ENCODE peak calls at places on chromosome 5, in nine cellular contexts. Y, D, O, B, S, A, H, G and F are unnamed samples.

GRCh38 chr5:149056611-149057165 is 6.2 kb downstream of the SH3TC2 start:
- DNase-seq in A (no peak), B (no peak), D (no peak), H (no peak), O (no peak), G (no peak), S (no peak), Y (no peak), F (no peak)

GRCh38 chr5:2266668-2267240 is 384.0 kb upstream of the IRX4 start:
- DNase-seq in H (no peak), O (no peak), Y (no peak), D (no peak), G (no peak), S (no peak), B (no peak), A (no peak), F (no peak)

GRCh38 chr5:103624035-103624461 is 61.5 kb upstream of the NUDT12 start:
- DNase-seq in A (no peak), O (no peak), D (peak), Y (peak), S (no peak), B (no peak), G (no peak), H (no peak), F (peak)

GRCh38 chr5:150534811-150535210 is 26.9 kb downstream of the NDST1 start:
- DNase-seq in B (no peak), O (no peak), D (no peak), S (no peak), H (no peak), A (no peak), G (no peak), Y (no peak), F (no peak)

GRCh38 chr5:96024683-96025475 is 63.2 kb upstream of the ELL2 start:
- DNase-seq in G (no peak), B (no peak), S (no peak), Y (no peak), D (no peak), O (no peak), H (no peak), A (no peak), F (no peak)

GRCh38 chr5:139207302-139208000 is 9.3 kb upstream of the SIL1 start:
- DNase-seq in S (no peak), G (peak), A (no peak), Y (no peak), H (no peak), O (no peak), D (no peak), B (no peak), F (no peak)

GRCh38 chr5:128498844-128499455 is 39.1 kb downstream of the FBN2 start:
- DNase-seq in A (no peak), O (no peak), S (peak), B (no peak), H (no peak), Y (peak), D (peak), G (no peak), F (peak)

GRCh38 chr5:105554613-105555169 is 1992.1 kb upstream of the NUDT12 start:
- DNase-seq in H (no peak), D (no peak), A (no peak), G (no peak), S (no peak), O (no peak), Y (no peak), B (no peak), F (no peak)

GRCh38 chr5:178215263-178216002 is 11.1 kb downstream of the HNRNPAB start:
- DNase-seq in G (peak), B (no peak), D (no peak), H (no peak), Y (no peak), A (no peak), O (no peak), S (no peak), F (no peak)

GRCh38 chr5:14749579-14750091 is 85.1 kb downstream of the OTULIN start:
- DNase-seq in S (no peak), G (no peak), A (no peak), Y (no peak), D (no peak), B (no peak), H (no peak), O (no peak), F (peak)

GRCh38 chr5:132771559-132771998 is 5.5 kb downstream of the SEPTIN8 start:
- DNase-seq in B (no peak), G (no peak), S (no peak), O (no peak), A (no peak), D (no peak), H (no peak), Y (peak), F (no peak)

GRCh38 chr5:94081088-94081487 is 339.7 kb upstream of the POU5F2 start:
- DNase-seq in Y (no peak), H (no peak), A (no peak), G (peak), O (no peak), B (no peak), S (no peak), D (peak), F (no peak)

GRCh38 chr5:173330151-173330855 is 2.1 kb upstream of the STC2 start:
- DNase-seq in Y (no peak), O (no peak), H (no peak), G (no peak), B (no peak), S (no peak), D (peak), A (no peak), F (no peak)

GRCh38 chr5:93574041-93574938 is 6.7 kb downstream of the NR2F1-AS1 start:
- DNase-seq in A (no peak), D (no peak), O (no peak), G (no peak), Y (no peak), S (no peak), H (no peak), B (no peak), F (no peak)

GRCh38 chr5:179124853-179125788 is 64.9 kb downstream of the ZNF354C start:
- DNase-seq in G (no peak), S (no peak), O (no peak), Y (no peak), D (no peak), H (peak), A (no peak), B (no peak), F (no peak)

GRCh38 chr5:114989512-114989911 is 180.2 kb downstream of the TRIM36 start:
- DNase-seq in H (no peak), Y (no peak), B (no peak), G (no peak), O (no peak), D (no peak), S (no peak), A (no peak), F (no peak)

GRCh38 chr5:134524826-134525686 is at the start of gene JADE2:
- DNase-seq in O (peak), G (peak), S (peak), A (peak), D (peak), Y (peak), H (peak), B (peak), F (peak)

GRCh38 chr5:173565491-173566038 is 50.9 kb downstream of the BOD1 start:
- DNase-seq in O (no peak), G (no peak), Y (no peak), A (no peak), B (no peak), H (no peak), S (no peak), D (no peak), F (no peak)